ENCODE peak calls at places on chromosomes 3 and 15, in nine cellular contexts. One of them, this sample, is unnamed.

GRCh38 chr15:96333194-96334016 is 2.9 kb downstream of the NR2F2 start:
- DNase-seq in A549: no peak
- DNase-seq in OCI-LY7: no peak
- DNase-seq in neural progenitor cell: peak
- DNase-seq in RWPE1: no peak
- DNase-seq in foreskin keratinocyte: no peak
- DNase-seq in CD8-positive, alpha-beta T cell: no peak
- DNase-seq in upper lobe of left lung: no peak
- DNase-seq in fibroblast of lung: peak
- DNase-seq in this sample: peak

GRCh38 chr3:133488785-133489367 is 84.6 kb upstream of the CDV3 start:
- DNase-seq in A549: no peak
- DNase-seq in OCI-LY7: peak
- DNase-seq in neural progenitor cell: peak
- DNase-seq in RWPE1: peak
- DNase-seq in foreskin keratinocyte: peak
- DNase-seq in CD8-positive, alpha-beta T cell: no peak
- DNase-seq in upper lobe of left lung: no peak
- DNase-seq in fibroblast of lung: peak
- DNase-seq in this sample: peak

GRCh38 chr3:155744626-155745324 is at the start of gene PLCH1:
- DNase-seq in A549: peak
- DNase-seq in OCI-LY7: peak
- DNase-seq in neural progenitor cell: peak
- DNase-seq in RWPE1: peak
- DNase-seq in foreskin keratinocyte: no peak
- DNase-seq in CD8-positive, alpha-beta T cell: peak
- DNase-seq in upper lobe of left lung: peak
- DNase-seq in fibroblast of lung: peak
- DNase-seq in this sample: peak

GRCh38 chr3:71521940-71522876 is 61.3 kb downstream of the FOXP1 start:
- DNase-seq in A549: no peak
- DNase-seq in OCI-LY7: peak
- DNase-seq in neural progenitor cell: no peak
- DNase-seq in RWPE1: no peak
- DNase-seq in foreskin keratinocyte: no peak
- DNase-seq in CD8-positive, alpha-beta T cell: no peak
- DNase-seq in upper lobe of left lung: no peak
- DNase-seq in fibroblast of lung: no peak
- DNase-seq in this sample: no peak

GRCh38 chr15:77753238-77753873 is 120.6 kb upstream of the LINGO1 start:
- DNase-seq in A549: peak
- DNase-seq in OCI-LY7: peak
- DNase-seq in neural progenitor cell: peak
- DNase-seq in RWPE1: peak
- DNase-seq in foreskin keratinocyte: no peak
- DNase-seq in CD8-positive, alpha-beta T cell: no peak
- DNase-seq in upper lobe of left lung: no peak
- DNase-seq in fibroblast of lung: no peak
- DNase-seq in this sample: peak

GRCh38 chr15:38520035-38520434 is 44.6 kb downstream of the RASGRP1 start:
- DNase-seq in A549: no peak
- DNase-seq in OCI-LY7: no peak
- DNase-seq in neural progenitor cell: no peak
- DNase-seq in RWPE1: no peak
- DNase-seq in foreskin keratinocyte: no peak
- DNase-seq in CD8-positive, alpha-beta T cell: no peak
- DNase-seq in upper lobe of left lung: no peak
- DNase-seq in fibroblast of lung: no peak
- DNase-seq in this sample: peak

GRCh38 chr3:105564546-105565288 is 198.0 kb downstream of the ALCAM start:
- DNase-seq in A549: no peak
- DNase-seq in OCI-LY7: no peak
- DNase-seq in neural progenitor cell: no peak
- DNase-seq in RWPE1: no peak
- DNase-seq in foreskin keratinocyte: no peak
- DNase-seq in CD8-positive, alpha-beta T cell: no peak
- DNase-seq in upper lobe of left lung: no peak
- DNase-seq in fibroblast of lung: no peak
- DNase-seq in this sample: no peak

GRCh38 chr15:74291101-74292071 is 55.3 kb downstream of the CCDC33 start:
- DNase-seq in A549: peak
- DNase-seq in OCI-LY7: peak
- DNase-seq in neural progenitor cell: peak
- DNase-seq in RWPE1: peak
- DNase-seq in foreskin keratinocyte: no peak
- DNase-seq in CD8-positive, alpha-beta T cell: peak
- DNase-seq in upper lobe of left lung: peak
- DNase-seq in fibroblast of lung: peak
- DNase-seq in this sample: peak

GRCh38 chr15:76512971-76513370 is 176.4 kb downstream of the ISL2 start:
- DNase-seq in A549: no peak
- DNase-seq in OCI-LY7: no peak
- DNase-seq in neural progenitor cell: no peak
- DNase-seq in RWPE1: peak
- DNase-seq in foreskin keratinocyte: no peak
- DNase-seq in CD8-positive, alpha-beta T cell: no peak
- DNase-seq in upper lobe of left lung: no peak
- DNase-seq in fibroblast of lung: no peak
- DNase-seq in this sample: no peak

GRCh38 chr3:75218577-75218976 is 445.6 kb upstream of the FRG2C start:
- DNase-seq in A549: no peak
- DNase-seq in OCI-LY7: no peak
- DNase-seq in neural progenitor cell: no peak
- DNase-seq in RWPE1: no peak
- DNase-seq in foreskin keratinocyte: no peak
- DNase-seq in CD8-positive, alpha-beta T cell: no peak
- DNase-seq in upper lobe of left lung: no peak
- DNase-seq in fibroblast of lung: no peak
- DNase-seq in this sample: no peak

GRCh38 chr3:32816439-32817194 is 1.2 kb upstream of the TRIM71 start:
- DNase-seq in A549: peak
- DNase-seq in OCI-LY7: no peak
- DNase-seq in neural progenitor cell: peak
- DNase-seq in RWPE1: no peak
- DNase-seq in foreskin keratinocyte: no peak
- DNase-seq in CD8-positive, alpha-beta T cell: no peak
- DNase-seq in upper lobe of left lung: no peak
- DNase-seq in fibroblast of lung: peak
- DNase-seq in this sample: no peak

GRCh38 chr3:44114142-44114541 is 127.5 kb upstream of the TOPAZ1 start:
- DNase-seq in A549: peak
- DNase-seq in OCI-LY7: peak
- DNase-seq in neural progenitor cell: peak
- DNase-seq in RWPE1: no peak
- DNase-seq in foreskin keratinocyte: no peak
- DNase-seq in CD8-positive, alpha-beta T cell: peak
- DNase-seq in upper lobe of left lung: no peak
- DNase-seq in fibroblast of lung: peak
- DNase-seq in this sample: peak

GRCh38 chr15:91345761-91346160 is 245.7 kb downstream of the SV2B start:
- DNase-seq in A549: no peak
- DNase-seq in OCI-LY7: no peak
- DNase-seq in neural progenitor cell: no peak
- DNase-seq in RWPE1: no peak
- DNase-seq in foreskin keratinocyte: no peak
- DNase-seq in CD8-positive, alpha-beta T cell: no peak
- DNase-seq in upper lobe of left lung: no peak
- DNase-seq in fibroblast of lung: no peak
- DNase-seq in this sample: no peak

GRCh38 chr15:77838061-77838460 is 205.3 kb upstream of the LINGO1 start:
- DNase-seq in A549: no peak
- DNase-seq in OCI-LY7: no peak
- DNase-seq in neural progenitor cell: no peak
- DNase-seq in RWPE1: no peak
- DNase-seq in foreskin keratinocyte: no peak
- DNase-seq in CD8-positive, alpha-beta T cell: no peak
- DNase-seq in upper lobe of left lung: no peak
- DNase-seq in fibroblast of lung: no peak
- DNase-seq in this sample: no peak

GRCh38 chr3:14170569-14171159 is 7.7 kb downstream of the XPC start:
- DNase-seq in A549: no peak
- DNase-seq in OCI-LY7: no peak
- DNase-seq in neural progenitor cell: no peak
- DNase-seq in RWPE1: peak
- DNase-seq in foreskin keratinocyte: peak
- DNase-seq in CD8-positive, alpha-beta T cell: no peak
- DNase-seq in upper lobe of left lung: no peak
- DNase-seq in fibroblast of lung: peak
- DNase-seq in this sample: no peak

GRCh38 chr3:136120373-136121348 is 75.5 kb downstream of the MSL2 start:
- DNase-seq in A549: no peak
- DNase-seq in OCI-LY7: no peak
- DNase-seq in neural progenitor cell: no peak
- DNase-seq in RWPE1: no peak
- DNase-seq in foreskin keratinocyte: peak
- DNase-seq in CD8-positive, alpha-beta T cell: no peak
- DNase-seq in upper lobe of left lung: no peak
- DNase-seq in fibroblast of lung: no peak
- DNase-seq in this sample: no peak

GRCh38 chr3:151305081-151305777 is 11.4 kb downstream of the GPR87 start:
- DNase-seq in A549: peak
- DNase-seq in OCI-LY7: no peak
- DNase-seq in neural progenitor cell: peak
- DNase-seq in RWPE1: peak
- DNase-seq in foreskin keratinocyte: peak
- DNase-seq in CD8-positive, alpha-beta T cell: no peak
- DNase-seq in upper lobe of left lung: peak
- DNase-seq in fibroblast of lung: peak
- DNase-seq in this sample: peak

GRCh38 chr3:177337548-177338331 is 140.5 kb upstream of the TBL1XR1 start:
- DNase-seq in A549: no peak
- DNase-seq in OCI-LY7: no peak
- DNase-seq in neural progenitor cell: no peak
- DNase-seq in RWPE1: peak
- DNase-seq in foreskin keratinocyte: peak
- DNase-seq in CD8-positive, alpha-beta T cell: peak
- DNase-seq in upper lobe of left lung: no peak
- DNase-seq in fibroblast of lung: peak
- DNase-seq in this sample: peak

GRCh38 chr3:89851974-89852621 is 744.7 kb downstream of the EPHA3 start:
- DNase-seq in A549: peak
- DNase-seq in OCI-LY7: peak
- DNase-seq in neural progenitor cell: peak
- DNase-seq in RWPE1: peak
- DNase-seq in foreskin keratinocyte: no peak
- DNase-seq in CD8-positive, alpha-beta T cell: no peak
- DNase-seq in upper lobe of left lung: no peak
- DNase-seq in fibroblast of lung: peak
- DNase-seq in this sample: peak

GRCh38 chr15:85473455-85473854 is 93.1 kb downstream of the AKAP13 start:
- DNase-seq in A549: no peak
- DNase-seq in OCI-LY7: peak
- DNase-seq in neural progenitor cell: no peak
- DNase-seq in RWPE1: no peak
- DNase-seq in foreskin keratinocyte: no peak
- DNase-seq in CD8-positive, alpha-beta T cell: no peak
- DNase-seq in upper lobe of left lung: no peak
- DNase-seq in fibroblast of lung: peak
- DNase-seq in this sample: peak
- H3K27ac ChIP-seq in A549: no peak
- H3K27ac ChIP-seq in OCI-LY7: peak
- H3K27ac ChIP-seq in neural progenitor cell: no peak
- H3K27ac ChIP-seq in RWPE1: no peak
- H3K27ac ChIP-seq in foreskin keratinocyte: peak
- H3K27ac ChIP-seq in CD8-positive, alpha-beta T cell: no peak
- H3K27ac ChIP-seq in upper lobe of left lung: no peak
- H3K27ac ChIP-seq in fibroblast of lung: no peak
- H3K27ac ChIP-seq in this sample: peak

DNA sequence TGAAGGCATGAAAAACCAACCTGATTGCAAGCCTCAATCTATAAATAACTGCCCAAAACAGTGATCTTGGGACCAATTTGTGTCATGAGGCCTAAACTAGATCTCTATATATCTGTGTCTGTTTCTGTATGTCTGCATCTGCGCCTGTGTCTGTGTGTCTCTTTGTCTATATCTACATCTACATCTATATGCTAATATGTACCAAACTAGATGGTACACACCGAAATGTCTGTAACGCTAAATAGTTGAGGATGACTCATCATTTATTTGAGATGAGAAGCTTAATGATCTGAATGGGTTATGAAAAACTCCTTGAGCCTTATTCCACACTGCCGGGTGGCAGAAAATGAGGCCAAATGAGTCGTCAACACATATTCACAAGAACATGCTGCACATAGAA is 982.3 kb downstream of the ROBO2 start:
- DNase-seq in A549: no peak
- DNase-seq in OCI-LY7: no peak
- DNase-seq in neural progenitor cell: no peak
- DNase-seq in RWPE1: no peak
- DNase-seq in foreskin keratinocyte: no peak
- DNase-seq in CD8-positive, alpha-beta T cell: no peak
- DNase-seq in upper lobe of left lung: no peak
- DNase-seq in fibroblast of lung: no peak
- DNase-seq in this sample: no peak
- TF ChIP-seq CTCF in A549: no peak
- TF ChIP-seq CTCF in OCI-LY7: no peak
- TF ChIP-seq CTCF in neural progenitor cell: no peak
- TF ChIP-seq CTCF in RWPE1: no peak
- TF ChIP-seq CTCF in foreskin keratinocyte: no peak
- TF ChIP-seq CTCF in CD8-positive, alpha-beta T cell: no peak
- TF ChIP-seq CTCF in upper lobe of left lung: no peak
- TF ChIP-seq CTCF in fibroblast of lung: no peak
- TF ChIP-seq CTCF in this sample: no peak

GRCh38 chr3:79878697-79879096 is 110.9 kb upstream of the ROBO1 start:
- DNase-seq in A549: no peak
- DNase-seq in OCI-LY7: no peak
- DNase-seq in neural progenitor cell: no peak
- DNase-seq in RWPE1: no peak
- DNase-seq in foreskin keratinocyte: no peak
- DNase-seq in CD8-positive, alpha-beta T cell: no peak
- DNase-seq in upper lobe of left lung: no peak
- DNase-seq in fibroblast of lung: no peak
- DNase-seq in this sample: no peak
- H3K27ac ChIP-seq in A549: no peak
- H3K27ac ChIP-seq in OCI-LY7: no peak
- H3K27ac ChIP-seq in neural progenitor cell: no peak
- H3K27ac ChIP-seq in RWPE1: no peak
- H3K27ac ChIP-seq in foreskin keratinocyte: no peak
- H3K27ac ChIP-seq in CD8-positive, alpha-beta T cell: no peak
- H3K27ac ChIP-seq in upper lobe of left lung: no peak
- H3K27ac ChIP-seq in fibroblast of lung: no peak
- H3K27ac ChIP-seq in this sample: no peak

GRCh38 chr3:24650839-24651238 is 156.2 kb upstream of the THRB start:
- DNase-seq in A549: no peak
- DNase-seq in OCI-LY7: no peak
- DNase-seq in neural progenitor cell: no peak
- DNase-seq in RWPE1: no peak
- DNase-seq in foreskin keratinocyte: no peak
- DNase-seq in CD8-positive, alpha-beta T cell: no peak
- DNase-seq in upper lobe of left lung: no peak
- DNase-seq in fibroblast of lung: no peak
- DNase-seq in this sample: no peak
- TF ChIP-seq CTCF in A549: no peak
- TF ChIP-seq CTCF in OCI-LY7: no peak
- TF ChIP-seq CTCF in neural progenitor cell: no peak
- TF ChIP-seq CTCF in RWPE1: no peak
- TF ChIP-seq CTCF in foreskin keratinocyte: no peak
- TF ChIP-seq CTCF in CD8-positive, alpha-beta T cell: no peak
- TF ChIP-seq CTCF in upper lobe of left lung: no peak
- TF ChIP-seq CTCF in fibroblast of lung: no peak
- TF ChIP-seq CTCF in this sample: no peak